ENCODE peak calls at places on chromosomes 3 and 15, in six cellular contexts. Q is SK-N-SH, C is neural progenitor cell, Y is HepG2, B is OCI-LY7, R is HCT116. M is an unnamed sample.

GRCh38 chr3:8891328-8891727 is 71.9 kb downstream of the RAD18 start:
- DNase-seq in Y (no peak), C (no peak), R (no peak), B (no peak), Q (no peak), M (no peak)

GRCh38 chr15:96354731-96355560 is 24.4 kb downstream of the NR2F2 start:
- DNase-seq in Q (no peak), Y (peak), B (no peak), R (no peak), C (peak), M (no peak)

GRCh38 chr3:48502728-48503168 is 1.2 kb downstream of the SHISA5 start:
- DNase-seq in C (no peak), Q (peak), R (no peak), B (no peak), Y (no peak), M (no peak)

GRCh38 chr3:20080956-20081554 is 40.8 kb downstream of the KAT2B start:
- DNase-seq in C (no peak), R (no peak), Y (peak), Q (peak), B (no peak), M (peak)

GRCh38 chr15:82263350-82263749 is 732 bp downstream of the SAXO2 start:
- DNase-seq in C (peak), Y (peak), R (no peak), B (no peak), Q (peak), M (no peak)

GRCh38 chr15:59812889-59813288 is 123.8 kb upstream of the BNIP2 start:
- DNase-seq in Y (no peak), C (no peak), B (no peak), Q (no peak), R (no peak), M (no peak)

GRCh38 chr3:18199757-18200156 is 225.4 kb downstream of the SATB1 start:
- DNase-seq in C (no peak), Q (no peak), B (no peak), Y (no peak), R (no peak), M (no peak)

GRCh38 chr3:80357761-80358160 is 590.0 kb upstream of the ROBO1 start:
- DNase-seq in B (no peak), R (no peak), Q (no peak), Y (no peak), C (no peak), M (no peak)

GRCh38 chr15:69725957-69726356 is 273.3 kb downstream of the RPLP1 start:
- DNase-seq in Y (no peak), Q (no peak), C (no peak), B (no peak), R (no peak), M (no peak)

GRCh38 chr3:171200052-171201029 is 173.8 kb upstream of the SLC2A2 start:
- DNase-seq in Q (no peak), Y (no peak), R (no peak), B (no peak), C (no peak), M (no peak)

GRCh38 chr15:84834969-84835368 is 17.8 kb downstream of the ALPK3 start:
- DNase-seq in C (no peak), R (no peak), Q (no peak), Y (no peak), B (no peak), M (no peak)

GRCh38 chr3:155917781-155918180 is 47.3 kb downstream of the GMPS start:
- DNase-seq in R (no peak), Y (no peak), B (no peak), C (no peak), Q (no peak), M (no peak)

GRCh38 chr3:155908605-155909004 is 38.2 kb downstream of the GMPS start:
- DNase-seq in B (no peak), C (no peak), Q (no peak), R (no peak), Y (no peak), M (no peak)

GRCh38 chr3:155908086-155908485 is 37.6 kb downstream of the GMPS start:
- DNase-seq in Y (no peak), Q (no peak), C (no peak), R (no peak), B (no peak), M (peak)

GRCh38 chr3:155912090-155912489 is 41.6 kb downstream of the GMPS start:
- DNase-seq in R (no peak), B (no peak), Q (no peak), C (no peak), Y (no peak), M (no peak)

DNA sequence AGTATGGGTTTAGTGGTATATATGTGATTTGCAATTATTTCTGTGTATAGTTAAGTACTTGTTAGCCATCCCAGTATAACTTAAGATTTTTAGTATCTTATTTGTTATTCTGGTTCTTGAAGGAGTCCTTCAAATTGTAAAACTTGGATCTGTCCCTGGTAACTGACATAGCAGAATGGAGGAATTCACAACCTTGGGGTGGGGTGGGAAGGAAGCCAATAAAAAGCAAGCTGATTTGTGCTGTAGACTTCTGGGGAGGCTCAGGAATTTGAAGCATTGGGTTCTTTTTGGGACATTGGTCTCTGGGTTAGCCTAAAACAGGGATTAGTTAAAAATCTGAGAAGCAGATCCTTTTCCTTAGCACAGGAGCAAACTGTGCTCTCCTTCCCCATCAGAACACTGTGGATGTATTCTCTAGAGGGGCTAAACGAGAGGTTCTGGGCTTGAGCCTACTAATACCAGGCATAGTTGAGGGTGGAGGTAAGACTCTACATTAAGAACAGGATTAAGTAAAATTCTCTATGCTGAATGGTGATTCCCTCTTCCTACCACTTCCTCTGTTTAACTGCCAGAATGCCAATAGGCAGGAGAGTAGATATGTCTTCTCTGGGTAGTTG is 42.2 kb downstream of the GMPS start:
- DNase-seq in Y (no peak), Q (no peak), B (no peak), R (no peak), C (no peak), M (no peak)
- H3K27ac ChIP-seq in Y (no peak), Q (peak), B (no peak), R (no peak), C (peak), M (no peak)

GRCh38 chr3:6447166-6447801 is 413.6 kb upstream of the GRM7 start:
- DNase-seq in Y (no peak), B (no peak), C (no peak), R (no peak), Q (no peak), M (no peak)

GRCh38 chr3:6444888-6445658 is 415.8 kb upstream of the GRM7 start:
- DNase-seq in C (no peak), B (no peak), Q (no peak), Y (no peak), R (no peak), M (no peak)

GRCh38 chr3:6448011-6448410 is 412.9 kb upstream of the GRM7 start:
- DNase-seq in C (no peak), R (no peak), Q (no peak), Y (no peak), B (no peak), M (no peak)

GRCh38 chr3:6452974-6453373 is 407.9 kb upstream of the GRM7 start:
- DNase-seq in C (no peak), R (no peak), Q (no peak), B (no peak), Y (no peak), M (no peak)

DNA sequence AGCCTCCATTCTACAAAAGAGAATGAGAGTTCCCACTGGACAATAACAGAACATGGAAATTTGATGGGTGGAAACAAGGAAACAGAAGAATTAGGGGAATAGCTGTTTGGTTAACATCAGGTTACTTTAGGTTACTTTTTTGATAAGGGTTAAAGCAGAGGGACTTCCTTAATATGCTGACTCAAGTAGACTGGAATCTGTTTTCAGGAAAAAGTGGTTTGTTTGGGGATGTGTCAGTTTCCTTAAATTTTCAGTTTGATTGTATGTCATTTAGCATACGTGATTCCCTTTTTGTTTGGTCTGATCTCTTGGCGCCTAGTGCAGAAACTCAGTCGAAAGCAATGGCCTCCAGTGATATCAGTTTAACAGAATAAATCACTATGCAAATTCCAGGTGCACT is 411.8 kb upstream of the GRM7 start:
- DNase-seq in Q (no peak), C (no peak), Y (no peak), R (no peak), B (no peak), M (no peak)
- H2AFZ ChIP-seq in Q (no peak), C (no peak), Y (no peak), R (no peak), B (no peak), M (no peak)

DNA sequence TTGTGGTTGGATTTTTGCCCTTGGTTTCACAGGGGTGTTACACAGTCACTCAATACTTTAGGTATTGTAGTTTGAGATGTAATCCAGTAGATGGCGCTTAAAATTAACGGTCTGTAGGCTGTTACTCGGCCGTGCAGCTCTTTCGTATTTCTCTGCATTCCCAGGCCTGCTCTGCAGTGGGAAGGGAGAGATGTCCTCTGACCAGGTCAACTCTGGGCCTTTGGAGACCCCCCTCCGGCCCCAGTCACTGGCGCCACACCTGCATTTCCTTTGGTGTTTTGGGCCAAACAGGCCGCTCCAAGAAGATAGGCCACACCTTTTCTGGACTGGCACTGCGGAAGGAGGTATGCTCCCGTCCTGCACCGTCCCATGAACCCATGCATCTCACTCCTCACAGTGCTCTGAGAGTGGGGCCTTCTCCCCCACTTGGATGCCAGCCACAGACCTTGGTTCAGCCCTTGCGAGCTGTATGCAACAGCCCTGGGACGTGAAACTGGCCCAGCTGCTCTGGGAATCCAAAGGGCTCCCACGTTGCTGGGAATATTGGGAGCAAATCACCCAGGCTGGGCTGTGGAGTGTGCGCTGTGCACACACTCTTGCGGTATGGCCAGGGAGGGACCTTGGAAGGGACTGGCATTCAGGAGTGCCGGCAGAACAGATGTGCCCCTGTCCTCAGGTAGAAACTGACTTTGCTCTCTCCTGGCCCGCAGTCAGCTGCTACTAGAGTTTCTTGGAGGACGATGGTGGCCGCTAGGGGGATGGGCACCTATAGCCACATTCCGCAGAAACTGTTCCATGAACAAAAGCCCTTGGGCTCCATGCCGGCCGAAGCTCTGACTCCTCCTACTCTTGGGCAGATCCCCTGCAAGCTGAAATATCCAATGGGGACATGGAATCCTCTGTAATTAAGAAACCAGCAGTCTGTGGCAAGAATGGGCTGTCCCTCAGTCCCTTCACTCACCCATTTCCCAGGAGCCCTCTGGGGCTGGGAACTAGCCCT is 410.5 kb upstream of the CADM2 start:
- DNase-seq in R (no peak), C (peak), B (peak), Q (peak), Y (peak), M (no peak)
- TF ChIP-seq CTCF in R (no peak), C (peak), B (peak), Q (peak), Y (peak), M (peak)

GRCh38 chr15:73940061-73940981 is 14.1 kb downstream of the LOXL1 start:
- DNase-seq in Y (no peak), C (no peak), B (no peak), Q (peak), R (no peak), M (no peak)

GRCh38 chr15:73941871-73942635 is 15.8 kb downstream of the LOXL1 start:
- DNase-seq in R (no peak), C (no peak), B (no peak), Y (no peak), Q (no peak), M (no peak)

GRCh38 chr15:73942751-73943270 is 16.5 kb downstream of the LOXL1 start:
- DNase-seq in R (no peak), C (no peak), B (no peak), Y (no peak), Q (no peak), M (no peak)

GRCh38 chr15:73941044-73941443 is 14.8 kb downstream of the LOXL1 start:
- DNase-seq in Y (no peak), B (no peak), R (no peak), Q (no peak), C (no peak), M (no peak)

DNA sequence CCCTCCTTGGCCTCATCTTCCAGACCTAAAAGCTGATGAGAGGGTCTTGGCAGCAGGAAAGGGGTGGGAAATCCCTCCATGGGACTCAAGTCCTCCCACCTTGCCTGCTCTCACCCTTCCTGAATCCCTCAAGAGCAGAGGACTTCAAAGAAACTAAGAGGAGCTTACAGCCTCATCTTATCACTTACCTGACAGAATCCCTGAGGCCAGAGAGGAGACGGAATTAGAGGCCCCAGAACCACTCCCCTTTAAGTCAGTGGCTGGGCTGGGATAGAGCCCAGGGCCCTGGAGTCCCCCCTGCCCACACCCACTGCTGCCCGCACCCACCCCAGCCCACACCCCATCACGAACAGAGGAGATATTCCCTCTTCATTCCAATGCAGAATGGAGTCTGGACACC is 15.2 kb downstream of the LOXL1 start:
- DNase-seq in Y (no peak), Q (no peak), R (no peak), B (no peak), C (no peak), M (no peak)
- H3K27ac ChIP-seq in Y (no peak), Q (peak), R (no peak), B (no peak), C (no peak), M (no peak)

GRCh38 chr15:35827949-35828348 is 282.0 kb upstream of the DPH6 start:
- DNase-seq in C (no peak), R (no peak), Q (no peak), Y (no peak), B (no peak), M (no peak)
- H2AFZ ChIP-seq in C (no peak), R (no peak), Q (peak), Y (no peak), B (no peak), M (no peak)

GRCh38 chr3:128439226-128439625 is 27.5 kb downstream of the DNAJB8 start:
- DNase-seq in B (no peak), Y (no peak), R (no peak), Q (no peak), C (no peak), M (no peak)

GRCh38 chr3:128436214-128436613 is 30.5 kb downstream of the DNAJB8 start:
- DNase-seq in Y (no peak), R (no peak), B (no peak), Q (no peak), C (no peak), M (no peak)

GRCh38 chr3:128435561-128435960 is 31.1 kb downstream of the DNAJB8 start:
- DNase-seq in C (no peak), Q (no peak), Y (no peak), R (no peak), B (no peak), M (no peak)

GRCh38 chr3:128442070-128442469 is 24.6 kb downstream of the DNAJB8 start:
- DNase-seq in R (no peak), B (no peak), C (no peak), Y (no peak), Q (no peak), M (no peak)

GRCh38 chr3:128438488-128439072 is 28.1 kb downstream of the DNAJB8 start:
- DNase-seq in B (peak), Q (peak), R (no peak), Y (no peak), C (peak), M (peak)
- TF ChIP-seq CTCF in B (peak), Q (peak), R (peak), Y (peak), C (peak), M (peak)

GRCh38 chr3:188178293-188178950 is 24.5 kb downstream of the LPP start:
- DNase-seq in Y (no peak), B (no peak), C (no peak), R (no peak), Q (no peak), M (peak)
- H3K27ac ChIP-seq in Y (no peak), B (no peak), C (no peak), R (no peak), Q (no peak), M (peak)

M was measured in DND-41.